ENCODE peak calls at places on chromosomes 16 and 17, in ten cellular contexts. I, B, H, X, J, T, C, P, W and V are unnamed samples.

GRCh38 chr16:57699481-57699880 is 4.9 kb downstream of the DRC7 start:
- DNase-seq in B (no peak), H (no peak), W (no peak), I (no peak), P (no peak), C (no peak), T (no peak), X (no peak), J (no peak), V (no peak)

GRCh38 chr17:79678856-79679255 is 51.9 kb upstream of the ENPP7 start:
- DNase-seq in H (no peak), X (no peak), C (no peak), W (no peak), T (no peak), B (no peak), I (no peak), J (no peak), P (no peak), V (no peak)

GRCh38 chr16:391885-392335 is 5.1 kb upstream of the NME4 start:
- DNase-seq in J (no peak), W (no peak), P (no peak), H (no peak), T (no peak), C (peak), I (peak), B (no peak), X (peak), V (no peak)

GRCh38 chr17:29835438-29836351 is 94.3 kb downstream of the SSH2 start:
- DNase-seq in B (no peak), I (peak), W (no peak), P (no peak), C (no peak), H (no peak), J (no peak), T (no peak), X (peak), V (no peak)

GRCh38 chr17:81040791-81041337 is 5.9 kb downstream of the BAIAP2 start:
- DNase-seq in P (no peak), J (no peak), B (no peak), H (peak), C (peak), X (no peak), T (no peak), W (no peak), I (peak), V (no peak)

GRCh38 chr16:69542974-69543373 is 22.8 kb upstream of the NFAT5 start:
- DNase-seq in I (no peak), P (no peak), T (no peak), C (no peak), H (no peak), W (no peak), J (no peak), B (no peak), X (peak), V (no peak)

GRCh38 chr16:23650674-23651073 is 9.4 kb downstream of the DCTN5 start:
- DNase-seq in H (no peak), W (no peak), P (no peak), J (no peak), B (no peak), I (no peak), C (no peak), T (no peak), X (peak), V (no peak)

GRCh38 chr17:5584971-5585794 is 874 bp upstream of the NLRP1 start:
- DNase-seq in B (no peak), I (no peak), C (no peak), W (no peak), J (no peak), X (peak), H (no peak), P (no peak), T (no peak), V (no peak)

GRCh38 chr17:78694805-78695531 is 87.1 kb downstream of the CYTH1 start:
- DNase-seq in P (no peak), B (no peak), W (no peak), T (no peak), J (no peak), C (no peak), X (no peak), H (no peak), I (no peak), V (no peak)

GRCh38 chr17:55737976-55738501 is 12.8 kb upstream of the PCTP start:
- DNase-seq in W (no peak), H (no peak), X (no peak), C (no peak), T (no peak), P (no peak), I (no peak), B (no peak), J (no peak), V (no peak)

GRCh38 chr16:15874745-15875314 is 13.6 kb downstream of the CEP20 start:
- DNase-seq in B (peak), C (peak), I (peak), X (peak), H (peak), W (peak), T (no peak), P (peak), J (peak), V (no peak)

GRCh38 chr16:85910073-85910853 is 11.3 kb downstream of the IRF8 start:
- DNase-seq in T (no peak), X (no peak), I (no peak), C (no peak), W (no peak), H (no peak), P (no peak), B (no peak), J (no peak), V (no peak)

GRCh38 chr16:50765246-50765645 is 23.4 kb downstream of the CYLD start:
- DNase-seq in B (no peak), W (no peak), J (no peak), H (no peak), X (no peak), P (no peak), T (no peak), C (no peak), I (no peak), V (no peak)

GRCh38 chr17:45171338-45172231 is 9.9 kb downstream of the HEXIM2 start:
- DNase-seq in H (no peak), C (peak), T (peak), B (peak), W (no peak), J (peak), P (peak), X (no peak), I (no peak), V (peak)

GRCh38 chr16:49959552-49960277 is 65.3 kb upstream of the CNEP1R1 start:
- DNase-seq in C (no peak), J (no peak), X (no peak), B (no peak), T (no peak), W (no peak), P (no peak), I (no peak), H (no peak), V (no peak)

GRCh38 chr16:12498077-12498476 is 305.6 kb downstream of the CPPED1 start:
- DNase-seq in W (no peak), I (no peak), C (no peak), H (no peak), J (no peak), X (no peak), P (no peak), B (no peak), T (peak), V (no peak)

GRCh38 chr17:78717431-78717980 is 64.6 kb downstream of the CYTH1 start:
- DNase-seq in I (peak), B (peak), J (peak), P (no peak), W (no peak), T (no peak), H (peak), C (peak), X (peak), V (no peak)

GRCh38 chr17:44752953-44753861 is 5.6 kb upstream of the ADAM11 start:
- DNase-seq in W (no peak), J (no peak), T (peak), H (no peak), I (no peak), C (no peak), X (no peak), P (no peak), B (no peak), V (no peak)

GRCh38 chr16:78648517-78648916 is 549.1 kb downstream of the WWOX start:
- DNase-seq in P (no peak), I (peak), B (no peak), T (no peak), W (no peak), X (no peak), C (no peak), H (no peak), J (no peak), V (no peak)

GRCh38 chr17:79811888-79812205 is 15.0 kb upstream of the CBX8 start:
- DNase-seq in B (no peak), I (no peak), T (no peak), H (no peak), C (no peak), W (no peak), J (no peak), P (no peak), X (no peak), V (no peak)

GRCh38 chr16:3654249-3654991 is at the start of gene DNASE1:
- DNase-seq in W (no peak), H (no peak), B (peak), I (peak), C (peak), J (no peak), P (peak), T (peak), X (peak), V (no peak)

GRCh38 chr17:38416840-38417209 is 11.4 kb upstream of the ARHGAP23 start:
- DNase-seq in J (no peak), P (no peak), B (no peak), X (no peak), I (no peak), H (no peak), C (no peak), W (no peak), T (no peak), V (no peak)

GRCh38 chr17:5181509-5182305 is 10.0 kb downstream of the ZNF594 start:
- DNase-seq in T (no peak), B (no peak), C (no peak), H (no peak), I (no peak), X (no peak), W (no peak), P (no peak), J (no peak), V (no peak)

GRCh38 chr16:69105501-69106361 is at the start of gene HAS3:
- DNase-seq in J (peak), I (peak), C (peak), W (no peak), P (no peak), H (peak), X (peak), B (no peak), T (peak), V (no peak)

GRCh38 chr17:1469231-1469852 is 13.3 kb upstream of the CRK start:
- DNase-seq in X (no peak), B (no peak), T (no peak), J (no peak), I (no peak), C (peak), W (no peak), H (no peak), P (no peak), V (no peak)

GRCh38 chr16:84054271-84054670 is 11.7 kb upstream of the SLC38A8 start:
- DNase-seq in C (no peak), B (no peak), I (no peak), X (no peak), T (peak), W (no peak), H (no peak), J (no peak), P (no peak), V (no peak)

GRCh38 chr16:1900452-1900774 is 17.8 kb downstream of the HS3ST6 start:
- DNase-seq in H (no peak), B (no peak), W (no peak), J (no peak), P (no peak), T (no peak), I (no peak), C (no peak), X (no peak), V (no peak)

GRCh38 chr17:39753514-39754160 is 15.9 kb downstream of the GRB7 start:
- DNase-seq in P (no peak), X (no peak), W (no peak), J (peak), T (no peak), H (no peak), C (no peak), B (no peak), I (no peak), V (peak)

GRCh38 chr17:72361892-72362291 is 241.1 kb downstream of the SOX9 start:
- DNase-seq in B (no peak), H (no peak), J (no peak), X (peak), I (no peak), P (no peak), T (no peak), W (no peak), C (no peak), V (no peak)

GRCh38 chr17:79095345-79096055 is 20.9 kb downstream of the ENGASE start:
- DNase-seq in J (no peak), X (no peak), T (no peak), B (no peak), W (no peak), C (no peak), H (no peak), I (no peak), P (no peak), V (no peak)

GRCh38 chr16:82589407-82589806 is 37.4 kb upstream of the CDH13 start:
- DNase-seq in J (no peak), C (no peak), X (no peak), W (no peak), T (no peak), I (no peak), H (no peak), P (no peak), B (no peak), V (no peak)

GRCh38 chr17:72381597-72382397 is 261.0 kb downstream of the SOX9 start:
- DNase-seq in B (no peak), I (no peak), H (no peak), C (no peak), W (no peak), P (no peak), J (no peak), T (no peak), X (no peak), V (no peak)

GRCh38 chr16:85659805-85660511 is 28.8 kb downstream of the GINS2 start:
- DNase-seq in B (peak), T (peak), C (peak), I (peak), X (peak), W (no peak), P (peak), J (peak), H (peak), V (peak)

GRCh38 chr17:42803074-42803883 is 4.6 kb downstream of the CNTD1 start:
- DNase-seq in B (no peak), H (no peak), J (no peak), P (no peak), W (no peak), C (no peak), I (no peak), X (peak), T (peak), V (no peak)
- H3K27ac ChIP-seq in B (no peak), H (no peak), J (peak), P (no peak), W (no peak), C (peak), I (no peak), X (peak), T (no peak), V (peak)

DNA sequence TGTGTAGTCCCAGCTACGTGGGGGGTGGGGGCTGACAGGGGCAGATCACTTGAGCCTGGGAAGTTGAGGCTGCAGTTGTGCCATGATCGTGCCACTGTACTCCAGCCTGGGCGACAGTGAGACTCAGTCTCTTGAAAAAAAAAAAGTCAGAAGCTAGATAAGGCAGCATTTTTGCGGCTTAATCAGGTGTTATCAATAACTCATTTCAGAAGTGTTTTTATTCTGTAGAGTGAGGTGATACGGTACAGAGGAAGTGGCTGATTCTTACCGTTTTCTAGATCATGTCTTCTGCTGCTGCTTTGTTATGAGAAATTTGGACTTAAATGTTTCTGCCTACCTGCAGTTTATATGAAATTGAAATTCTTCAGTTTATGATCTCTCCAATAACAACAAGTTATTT is 18.6 kb downstream of the ZC3H18 start:
- DNase-seq in P (no peak), I (no peak), H (no peak), J (no peak), W (no peak), T (no peak), X (no peak), B (no peak), C (no peak), V (no peak)
- TF ChIP-seq POLR2A in P (no peak), I (no peak), H (no peak), J (no peak), W (no peak), T (no peak), X (no peak), B (no peak), C (no peak), V (no peak)

DNA sequence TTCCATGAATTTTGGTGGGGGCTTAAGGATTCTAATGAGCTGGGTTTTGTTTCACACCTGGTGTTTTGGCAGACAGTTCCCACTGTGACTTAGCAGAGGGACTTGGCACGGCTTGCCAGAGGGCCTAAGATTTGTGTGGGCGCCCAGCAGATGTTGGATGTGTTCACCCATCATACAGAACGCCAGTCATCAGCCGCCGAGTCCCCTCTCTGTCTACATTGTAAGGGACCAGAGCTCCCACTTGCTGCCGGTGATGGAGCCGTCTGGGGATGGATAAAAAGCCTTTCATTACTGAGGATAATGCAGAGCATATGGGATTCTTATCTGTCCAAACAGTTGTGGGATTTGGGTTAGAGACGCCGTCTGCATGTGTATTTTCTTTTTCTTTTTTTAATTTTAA is 12.8 kb downstream of the RBFOX1 start:
- DNase-seq in P (no peak), X (no peak), B (no peak), I (no peak), W (no peak), H (no peak), J (no peak), C (no peak), T (no peak), V (no peak)
- H3K27ac ChIP-seq in P (peak), X (no peak), B (no peak), I (no peak), W (no peak), H (no peak), J (no peak), C (no peak), T (no peak), V (no peak)

DNA sequence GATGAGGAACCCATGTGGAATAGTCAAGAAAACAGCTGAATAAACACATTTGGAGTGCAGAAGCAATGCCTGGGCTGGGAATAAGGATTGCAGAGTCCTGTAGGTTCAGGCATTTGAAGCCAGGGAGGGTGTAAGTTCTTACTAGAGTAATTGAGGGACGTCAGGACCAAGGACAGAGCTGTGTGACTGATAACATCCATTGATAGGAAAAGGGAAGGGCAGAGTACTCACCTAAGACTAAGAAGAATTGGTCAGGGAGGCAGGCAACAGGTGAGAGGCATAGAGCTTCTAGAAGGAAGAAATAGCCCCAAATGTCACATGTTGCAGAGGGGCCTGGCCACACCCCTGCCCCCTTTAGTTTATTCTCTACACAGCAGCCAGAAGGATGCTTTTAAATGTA is 79.8 kb upstream of the TMEM132E start:
- DNase-seq in P (no peak), H (no peak), J (no peak), W (no peak), B (no peak), T (no peak), C (no peak), I (no peak), X (peak), V (no peak)
- TF ChIP-seq POLR2A in P (no peak), H (no peak), J (no peak), W (no peak), B (no peak), T (no peak), C (no peak), I (no peak), X (no peak), V (no peak)

DNA sequence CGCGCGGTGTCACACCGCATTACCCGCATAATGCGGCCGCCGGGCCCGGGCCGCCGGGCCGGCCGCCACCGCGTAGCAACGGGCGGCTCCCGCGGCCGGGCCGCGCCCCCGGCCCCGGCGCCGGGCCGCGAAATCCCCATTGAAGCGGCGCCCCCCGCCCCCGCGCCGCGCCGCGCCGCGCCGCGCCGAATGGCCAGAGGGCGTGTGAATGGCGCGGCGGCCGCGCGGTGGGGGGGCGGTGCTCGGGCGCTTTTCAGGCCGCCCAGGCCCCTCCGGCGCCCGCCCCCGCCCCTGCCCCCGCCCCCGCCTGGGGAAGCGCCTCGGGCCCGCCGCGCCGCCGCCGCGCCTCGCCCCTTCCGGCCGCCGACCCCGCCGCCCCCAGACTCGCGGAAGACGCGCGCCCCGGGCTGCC is 46.9 kb downstream of the WNT3 start:
- DNase-seq in W (no peak), J (no peak), B (no peak), P (no peak), C (no peak), H (no peak), I (no peak), X (no peak), T (no peak), V (no peak)
- H3K27ac ChIP-seq in W (peak), J (no peak), B (peak), P (no peak), C (peak), H (no peak), I (no peak), X (no peak), T (peak), V (peak)

GRCh38 chr16:87461466-87461975 is 31.3 kb downstream of the ZCCHC14 start:
- DNase-seq in H (peak), I (peak), P (peak), T (peak), X (no peak), C (peak), J (peak), W (peak), B (peak), V (peak)
- TF ChIP-seq POLR2A in H (no peak), I (no peak), P (no peak), T (no peak), X (no peak), C (peak), J (peak), W (no peak), B (peak), V (no peak)